ENCODE peak calls at places on chromosomes 16 and 17, in seven cellular contexts. U, E, B, G, X, K and I are unnamed samples.

GRCh38 chr16:11501583-11502138 is 85.1 kb downstream of the LITAF start:
- DNase-seq in E (no peak), K (no peak), U (no peak), G (no peak), B (peak), X (no peak), I (no peak)

GRCh38 chr16:939941-940340 is 30.8 kb downstream of the LMF1 start:
- DNase-seq in E (no peak), K (no peak), X (no peak), B (no peak), U (no peak), G (no peak), I (no peak)

GRCh38 chr16:88009566-88010342 is 58.5 kb downstream of the BANP start:
- DNase-seq in U (no peak), G (no peak), X (no peak), K (no peak), B (no peak), E (no peak), I (no peak)

GRCh38 chr17:69523252-69523861 is 108.9 kb downstream of the MAP2K6 start:
- DNase-seq in B (peak), K (peak), U (peak), E (peak), G (peak), X (peak), I (peak)

GRCh38 chr17:40402668-40403067 is 15.0 kb downstream of the TOP2A start:
- DNase-seq in E (no peak), K (no peak), G (no peak), U (no peak), X (no peak), B (no peak), I (no peak)

GRCh38 chr16:2710021-2710710 is 9.9 kb downstream of the PRSS27 start:
- DNase-seq in K (no peak), G (no peak), X (no peak), B (no peak), U (no peak), E (no peak), I (no peak)

GRCh38 chr17:57295526-57296023 is 39.3 kb downstream of the MSI2 start:
- DNase-seq in G (no peak), E (peak), X (no peak), U (no peak), K (no peak), B (no peak), I (no peak)

GRCh38 chr17:73189417-73190099 is 3.3 kb upstream of the COG1 start:
- DNase-seq in K (peak), G (peak), U (peak), E (peak), B (no peak), X (no peak), I (peak)

GRCh38 chr17:44375196-44376017 is 11.8 kb upstream of the FAM171A2 start:
- DNase-seq in U (no peak), E (no peak), B (no peak), X (no peak), G (no peak), K (peak), I (no peak)

GRCh38 chr16:12685806-12686205 is 117.9 kb downstream of the CPPED1 start:
- DNase-seq in X (no peak), B (no peak), E (no peak), U (no peak), G (no peak), K (no peak), I (no peak)

GRCh38 chr16:80656731-80657150 is 115.9 kb downstream of the DYNLRB2 start:
- DNase-seq in K (no peak), B (no peak), G (no peak), X (peak), E (no peak), U (no peak), I (no peak)

GRCh38 chr17:67582632-67583230 is 135.0 kb upstream of the NOL11 start:
- DNase-seq in U (no peak), E (no peak), G (no peak), X (no peak), B (no peak), K (no peak), I (no peak)

GRCh38 chr16:82231021-82231787 is 61.2 kb upstream of the MPHOSPH6 start:
- DNase-seq in E (no peak), X (no peak), U (no peak), B (no peak), K (no peak), G (no peak), I (no peak)

GRCh38 chr16:29745126-29745852 is 501 bp downstream of the C16orf54 start:
- DNase-seq in U (no peak), E (no peak), K (no peak), B (no peak), X (no peak), G (no peak), I (no peak)

GRCh38 chr16:34801875-34802274 is 1342.5 kb downstream of the TP53TG3F start:
- DNase-seq in X (no peak), U (no peak), K (peak), E (no peak), B (no peak), G (no peak), I (no peak)

GRCh38 chr17:68161644-68162428 is 86.0 kb upstream of the AMZ2 start:
- DNase-seq in B (no peak), E (no peak), K (no peak), U (no peak), X (no peak), G (no peak), I (no peak)

GRCh38 chr16:20385844-20386832 is 18.4 kb downstream of the PDILT start:
- DNase-seq in K (peak), E (peak), G (peak), X (no peak), B (peak), U (peak), I (peak)

GRCh38 chr16:83931556-83931955 is 21.5 kb upstream of the OSGIN1 start:
- DNase-seq in E (no peak), B (no peak), K (no peak), U (no peak), G (no peak), X (no peak), I (no peak)

GRCh38 chr17:3766783-3767182 is 34.2 kb downstream of the ITGAE start:
- DNase-seq in E (no peak), G (no peak), U (no peak), B (no peak), X (no peak), K (no peak), I (no peak)

GRCh38 chr17:35129973-35130351 is 8.5 kb downstream of the FNDC8 start:
- DNase-seq in B (no peak), E (no peak), G (no peak), K (no peak), X (no peak), U (no peak), I (no peak)

GRCh38 chr16:9500872-9501271 is 409.4 kb downstream of the HAPSTR1 start:
- DNase-seq in B (no peak), K (no peak), U (no peak), E (no peak), X (no peak), G (no peak), I (no peak)

GRCh38 chr17:27764589-27764988 is 35.7 kb downstream of the NOS2 start:
- DNase-seq in G (no peak), X (no peak), U (no peak), B (no peak), E (no peak), K (no peak), I (no peak)

GRCh38 chr16:17370233-17371013 is 100.3 kb downstream of the XYLT1 start:
- DNase-seq in B (no peak), U (no peak), G (no peak), K (peak), X (no peak), E (no peak), I (no peak)

GRCh38 chr17:18246880-18247612 is 11.5 kb downstream of the FLII start:
- DNase-seq in E (no peak), U (no peak), X (no peak), B (peak), G (no peak), K (peak), I (peak)

GRCh38 chr17:45016823-45017222 is 34.6 kb downstream of the DCAKD start:
- DNase-seq in K (no peak), X (no peak), U (no peak), B (no peak), G (peak), E (no peak), I (peak)

GRCh38 chr17:72705905-72706395 is 386.5 kb downstream of the SLC39A11 start:
- DNase-seq in K (no peak), G (no peak), U (no peak), E (no peak), B (no peak), X (no peak), I (no peak)

GRCh38 chr17:65588194-65588808 is 26.9 kb upstream of the AXIN2 start:
- DNase-seq in K (no peak), X (no peak), G (peak), B (no peak), E (peak), U (no peak), I (peak)

DNA sequence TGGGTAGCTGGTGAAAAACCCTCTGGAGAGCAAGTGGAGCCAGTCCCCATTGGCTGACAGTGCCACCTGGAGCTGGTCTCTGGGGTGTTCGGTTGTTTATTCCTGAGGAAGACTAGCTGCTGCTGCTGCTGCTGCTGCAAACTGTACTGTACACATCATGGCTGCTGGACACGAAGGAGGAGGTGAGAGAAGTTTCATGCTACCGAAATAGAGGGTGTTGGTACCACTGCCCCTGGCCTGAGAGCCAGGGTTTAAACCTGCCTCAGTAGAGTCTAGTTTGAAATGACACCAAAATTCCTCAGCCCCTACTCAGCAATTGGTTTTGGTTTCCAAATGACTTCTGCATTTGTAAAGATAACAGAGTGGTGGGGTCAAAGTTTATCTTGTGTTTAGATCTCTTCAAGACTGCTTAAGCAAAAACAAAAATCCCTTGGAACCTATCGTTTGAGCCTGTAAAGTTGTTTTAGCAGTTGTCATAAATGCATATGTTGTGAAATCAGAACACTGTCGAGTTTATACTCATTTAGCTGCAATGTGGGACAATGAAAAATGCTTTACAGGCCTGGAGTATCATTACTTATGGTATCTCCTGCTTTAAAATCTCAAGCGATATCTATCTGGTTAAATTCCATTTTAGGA is 40.8 kb downstream of the CYB5B start:
- DNase-seq in G (peak), B (no peak), X (peak), U (no peak), E (no peak), K (no peak), I (no peak)
- TF ChIP-seq SIN3A in G (no peak), B (no peak), X (no peak), U (no peak), E (no peak), K (no peak), I (no peak)

GRCh38 chr16:89858973-89859808 is 14.2 kb upstream of the TCF25 start:
- DNase-seq in G (no peak), K (no peak), B (no peak), E (no peak), U (no peak), X (no peak), I (no peak)
- TF ChIP-seq SIN3A in G (no peak), K (no peak), B (no peak), E (no peak), U (no peak), X (no peak), I (no peak)

GRCh38 chr16:85798283-85798776 is 1.0 kb downstream of the EMC8 start:
- DNase-seq in B (no peak), K (no peak), G (peak), U (no peak), X (no peak), E (no peak), I (no peak)

GRCh38 chr16:85799497-85800320 is at the start of the genes COX4I1 and EMC8:
- DNase-seq in U (peak), B (peak), X (peak), K (peak), G (peak), E (peak), I (peak)

GRCh38 chr16:85803570-85803969 is 4.1 kb downstream of the COX4I1 start:
- DNase-seq in G (no peak), E (no peak), X (no peak), U (no peak), B (no peak), K (no peak), I (no peak)

GRCh38 chr16:85798901-85799496 is 345 bp downstream of the EMC8 start:
- DNase-seq in U (no peak), G (no peak), E (no peak), K (peak), X (no peak), B (no peak), I (peak)

GRCh38 chr16:85800321-85800669 is 800 bp downstream of the COX4I1 start:
- DNase-seq in G (peak), K (no peak), E (no peak), B (no peak), U (no peak), X (no peak), I (peak)
- TF ChIP-seq SIN3A in G (no peak), K (no peak), E (no peak), B (no peak), U (no peak), X (no peak), I (no peak)

GRCh38 chr16:14240964-14241363 is 169.8 kb downstream of the MRTFB start:
- DNase-seq in X (no peak), K (no peak), E (no peak), G (no peak), U (no peak), B (no peak), I (no peak)
- TF ChIP-seq SIN3A in X (no peak), K (no peak), E (no peak), G (no peak), U (no peak), B (no peak), I (no peak)

GRCh38 chr16:68448360-68448970 is at the start of gene SMPD3:
- DNase-seq in X (peak), G (peak), E (peak), U (peak), K (peak), B (peak), I (peak)

GRCh38 chr16:68445458-68445857 is 2.9 kb downstream of the SMPD3 start:
- DNase-seq in U (peak), G (peak), X (peak), K (peak), E (peak), B (no peak), I (peak)

GRCh38 chr16:68446941-68447675 is 1.2 kb downstream of the SMPD3 start:
- DNase-seq in B (no peak), E (no peak), G (no peak), X (no peak), U (no peak), K (peak), I (no peak)

GRCh38 chr16:68447721-68448359 is 468 bp downstream of the SMPD3 start:
- DNase-seq in K (peak), B (no peak), U (no peak), X (no peak), E (no peak), G (no peak), I (no peak)

DNA sequence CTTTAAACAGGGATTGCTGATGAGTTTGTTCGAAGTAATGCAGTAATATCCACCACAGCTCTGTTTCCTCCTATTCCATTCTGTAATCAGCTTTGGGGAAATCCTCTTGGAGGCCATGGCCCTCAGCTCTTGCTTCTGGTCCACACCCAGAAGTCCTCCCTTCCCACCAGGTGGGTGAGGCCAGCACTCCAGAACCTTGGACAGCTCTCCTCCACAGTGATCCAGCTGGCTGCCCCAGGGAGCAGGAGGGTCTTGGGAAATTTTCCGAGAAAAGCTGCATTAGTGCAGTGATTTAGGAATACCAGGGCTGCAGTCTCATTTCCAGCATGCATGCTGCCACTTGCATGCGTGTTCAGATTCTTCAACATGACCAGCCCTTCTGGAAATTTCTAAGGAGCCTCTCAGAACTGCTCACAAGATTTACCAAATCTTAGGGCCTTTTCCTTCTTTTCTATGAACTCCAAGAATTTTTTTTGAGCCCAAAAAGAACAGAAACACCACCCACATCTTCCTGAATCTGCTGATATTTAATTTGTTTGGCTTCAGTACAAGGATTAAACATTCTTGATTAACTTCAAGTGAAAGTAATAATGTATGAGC is 4.2 kb downstream of the SMPD3 start:
- DNase-seq in G (peak), X (no peak), K (no peak), U (no peak), B (no peak), E (no peak), I (peak)
- TF ChIP-seq SIN3A in G (no peak), X (no peak), K (no peak), U (no peak), B (peak), E (no peak), I (no peak)

GRCh38 chr17:38727661-38728220 is 2.4 kb upstream of the CISD3 start:
- DNase-seq in K (no peak), X (no peak), U (no peak), B (no peak), G (no peak), E (no peak), I (no peak)
- TF ChIP-seq SIN3A in K (no peak), X (no peak), U (no peak), B (no peak), G (no peak), E (no peak), I (no peak)

GRCh38 chr17:61834610-61835009 is 28.7 kb downstream of the BRIP1 start:
- DNase-seq in G (no peak), K (no peak), B (no peak), X (no peak), E (no peak), U (no peak), I (no peak)

GRCh38 chr17:61831099-61831498 is 32.2 kb downstream of the BRIP1 start:
- DNase-seq in K (no peak), X (no peak), E (no peak), U (no peak), G (no peak), B (no peak), I (no peak)

GRCh38 chr17:61828694-61829093 is 34.6 kb downstream of the BRIP1 start:
- DNase-seq in E (no peak), K (no peak), X (no peak), B (no peak), U (no peak), G (no peak), I (no peak)

GRCh38 chr17:61833536-61834203 is 29.7 kb downstream of the BRIP1 start:
- DNase-seq in B (no peak), K (no peak), X (no peak), U (peak), E (peak), G (no peak), I (no peak)

GRCh38 chr17:61832463-61832862 is 30.9 kb downstream of the BRIP1 start:
- DNase-seq in B (no peak), E (no peak), G (no peak), X (no peak), K (no peak), U (no peak), I (no peak)
- TF ChIP-seq SIN3A in B (no peak), E (no peak), G (no peak), X (no peak), K (no peak), U (no peak), I (no peak)